ENCODE peak calls at places on chromosomes 3 and 15, in seven cellular contexts. E, W, G, I, N, D and C are unnamed samples.
A peak's percentile ranks its signal among the peaks of the same experiment; 100 is the strongest.

GRCh38 chr3:182959474-182960350 is 20.6 kb downstream of the DCUN1D1 start:
- DNase-seq in E (no peak), W (no peak), G (no peak), I (no peak), N (no peak), D (no peak), C (no peak)

GRCh38 chr3:168877899-168878298 is 782.2 kb upstream of the GOLIM4 start:
- DNase-seq in E (no peak), W (no peak), G (peak; percentile 56), I (no peak), N (no peak), D (no peak), C (no peak)

GRCh38 chr15:40984963-40985362 is 31.7 kb downstream of the CHAC1 start:
- DNase-seq in E (no peak), W (no peak), G (no peak), I (no peak), N (peak; percentile 54), D (no peak), C (no peak)

GRCh38 chr3:182258538-182259177 is 534.6 kb upstream of the ATP11B start:
- DNase-seq in E (no peak), W (no peak), G (peak; percentile 54), I (no peak), N (peak; percentile 42), D (peak; percentile 55), C (no peak)

GRCh38 chr3:178948546-178948945 is 123.1 kb downstream of the ZMAT3 start:
- DNase-seq in E (no peak), W (no peak), G (no peak), I (no peak), N (no peak), D (no peak), C (no peak)

GRCh38 chr3:172112348-172113123 is 73.2 kb downstream of the FNDC3B start:
- DNase-seq in E (no peak), W (no peak), G (no peak), I (no peak), N (no peak), D (no peak), C (no peak)

GRCh38 chr3:66348696-66349095 is 127.9 kb downstream of the SLC25A26 start:
- DNase-seq in E (no peak), W (no peak), G (no peak), I (no peak), N (peak; percentile 47), D (no peak), C (no peak)

GRCh38 chr3:184832903-184833302 is 20.9 kb downstream of the VPS8 start:
- DNase-seq in E (no peak), W (no peak), G (no peak), I (no peak), N (no peak), D (no peak), C (no peak)

GRCh38 chr3:140242818-140243276 is 307.9 kb downstream of the CLSTN2 start:
- DNase-seq in E (no peak), W (no peak), G (no peak), I (no peak), N (no peak), D (peak; percentile 67), C (no peak)

GRCh38 chr3:52471371-52472238 is 16.2 kb downstream of the NISCH start:
- DNase-seq in E (peak; percentile 60), W (peak; percentile 39), G (no peak), I (no peak), N (peak; percentile 66), D (peak; percentile 67), C (peak; percentile 85)

GRCh38 chr3:30500666-30501399 is 105.6 kb upstream of the TGFBR2 start:
- DNase-seq in E (no peak), W (no peak), G (no peak), I (no peak), N (no peak), D (no peak), C (no peak)

GRCh38 chr15:62649793-62650420 is 392.6 kb upstream of the TPM1 start:
- DNase-seq in E (no peak), W (no peak), G (no peak), I (no peak), N (peak; percentile 56), D (no peak), C (no peak)

GRCh38 chr3:32733631-32734229 is 48.7 kb downstream of the CNOT10 start:
- DNase-seq in E (no peak), W (no peak), G (peak; percentile 24), I (no peak), N (peak; percentile 62), D (peak; percentile 45), C (no peak)

GRCh38 chr3:170132335-170132734 is 49.2 kb downstream of the PHC3 start:
- DNase-seq in E (no peak), W (no peak), G (peak; percentile 10), I (no peak), N (no peak), D (no peak), C (no peak)

GRCh38 chr3:39125837-39126500 is 18.5 kb downstream of the TTC21A start:
- DNase-seq in E (no peak), W (no peak), G (peak; percentile 75), I (no peak), N (peak; percentile 47), D (no peak), C (peak; percentile 42)

GRCh38 chr15:90367578-90367977 is 15.5 kb downstream of the ZNF774 start:
- DNase-seq in E (no peak), W (no peak), G (no peak), I (no peak), N (peak; percentile 40), D (no peak), C (no peak)

GRCh38 chr15:33453761-33454160 is 143.0 kb downstream of the RYR3 start:
- DNase-seq in E (no peak), W (no peak), G (no peak), I (no peak), N (no peak), D (no peak), C (no peak)

GRCh38 chr15:86034904-86035303 is 44.8 kb upstream of the AGBL1 start:
- DNase-seq in E (no peak), W (no peak), G (no peak), I (no peak), N (no peak), D (no peak), C (no peak)

GRCh38 chr3:189563841-189564563 is 67.2 kb upstream of the TP63 start:
- DNase-seq in E (no peak), W (no peak), G (peak; percentile 48), I (no peak), N (peak; percentile 60), D (peak; percentile 92), C (no peak)

GRCh38 chr3:127629462-127630403 is 748 bp downstream of the PODXL2 start:
- DNase-seq in E (peak; percentile 74), W (peak; percentile 54), G (no peak), I (peak; percentile 60), N (no peak), D (no peak), C (no peak)

GRCh38 chr3:131091768-131092167 is 65.1 kb downstream of the NEK11 start:
- DNase-seq in E (no peak), W (no peak), G (no peak), I (no peak), N (no peak), D (no peak), C (no peak)

GRCh38 chr3:177060492-177060891 is 136.8 kb downstream of the TBL1XR1 start:
- DNase-seq in E (no peak), W (no peak), G (no peak), I (no peak), N (no peak), D (no peak), C (no peak)

GRCh38 chr15:31217067-31217466 is 109.6 kb upstream of the KLF13 start:
- DNase-seq in E (no peak), W (peak; percentile 0), G (no peak), I (no peak), N (no peak), D (no peak), C (no peak)

GRCh38 chr3:195160257-195160898 is 110.6 kb downstream of the XXYLT1 start:
- DNase-seq in E (no peak), W (no peak), G (no peak), I (no peak), N (peak; percentile 67), D (no peak), C (no peak)

GRCh38 chr15:60611592-60612346 is 132.8 kb upstream of the ICE2 start:
- DNase-seq in E (no peak), W (no peak), G (no peak), I (no peak), N (no peak), D (no peak), C (no peak)

GRCh38 chr15:82664021-82664420 is 16.9 kb upstream of the CPEB1 start:
- DNase-seq in E (no peak), W (no peak), G (no peak), I (no peak), N (no peak), D (no peak), C (no peak)

GRCh38 chr15:34810455-34811146 is 15.3 kb upstream of the ACTC1 start:
- DNase-seq in E (no peak), W (no peak), G (no peak), I (no peak), N (peak; percentile 93), D (peak; percentile 86), C (no peak)

GRCh38 chr3:115922681-115923347 is 299.5 kb downstream of the GAP43 start:
- DNase-seq in E (no peak), W (no peak), G (peak; percentile 5), I (no peak), N (peak; percentile 37), D (peak; percentile 30), C (no peak)

GRCh38 chr15:31305375-31305774 is 21.3 kb upstream of the KLF13 start:
- DNase-seq in E (no peak), W (no peak), G (no peak), I (no peak), N (no peak), D (no peak), C (no peak)

GRCh38 chr15:55372701-55373440 is 35.3 kb downstream of the CCPG1 start:
- DNase-seq in E (no peak), W (no peak), G (no peak), I (no peak), N (no peak), D (no peak), C (no peak)